ENCODE peak calls at places on chromosomes 13 and 19, in nine cellular contexts. N is Karpas-422, P is RKO, K is body of pancreas, H is left cardiac atrium, B is HS-5, A is NCI-H1694, L is GM23338, R is cardiac muscle cell. E is an unnamed sample.

GRCh38 chr19:48509467-48510194 is 2.0 kb downstream of the LMTK3 start:
- DNase-seq in N (peak), P (peak), K (no peak), H (no peak), B (no peak), A (no peak), L (peak), R (no peak), E (no peak)

GRCh38 chr19:3656073-3656746 is 29.6 kb upstream of the CACTIN start:
- DNase-seq in N (no peak), P (no peak), K (no peak), H (no peak), B (peak), A (no peak), L (no peak), R (peak), E (no peak)

GRCh38 chr19:33461256-33462111 is 60.1 kb downstream of the PEPD start:
- DNase-seq in N (no peak), P (no peak), K (no peak), H (no peak), B (no peak), A (no peak), L (no peak), R (no peak), E (no peak)

GRCh38 chr19:3061214-3062161 is 807 bp downstream of the TLE5 start:
- DNase-seq in N (peak), P (peak), K (no peak), H (peak), B (no peak), A (no peak), L (no peak), R (peak), E (peak)

GRCh38 chr19:3024509-3024869 is 4.6 kb downstream of the TLE2 start:
- DNase-seq in N (no peak), P (no peak), K (no peak), H (no peak), B (no peak), A (no peak), L (no peak), R (no peak), E (peak)

GRCh38 chr19:5018224-5019015 is 49.5 kb downstream of the KDM4B start:
- DNase-seq in N (no peak), P (no peak), K (no peak), H (no peak), B (no peak), A (no peak), L (no peak), R (peak), E (no peak)

GRCh38 chr19:17580470-17581000 is 25.1 kb downstream of the COLGALT1 start:
- DNase-seq in N (no peak), P (no peak), K (no peak), H (no peak), B (no peak), A (no peak), L (peak), R (no peak), E (no peak)

GRCh38 chr13:23928985-23929384 is 31.7 kb upstream of the C1QTNF9B start:
- DNase-seq in N (no peak), P (peak), K (no peak), H (no peak), B (peak), A (no peak), L (no peak), R (peak), E (no peak)

GRCh38 chr19:13972368-13973155 is 20.3 kb downstream of the DCAF15 start:
- DNase-seq in N (no peak), P (no peak), K (no peak), H (no peak), B (no peak), A (no peak), L (no peak), R (no peak), E (no peak)

GRCh38 chr19:55216461-55217198 is 7.3 kb upstream of the PTPRH start:
- DNase-seq in N (peak), P (peak), K (peak), H (peak), B (peak), A (peak), L (peak), R (peak), E (peak)

GRCh38 chr19:19485161-19485997 is 30.0 kb downstream of the TSSK6 start:
- DNase-seq in N (peak), P (no peak), K (no peak), H (no peak), B (no peak), A (no peak), L (no peak), R (peak), E (no peak)

GRCh38 chr13:66618702-66619101 is 611.4 kb downstream of the PCDH9 start:
- DNase-seq in N (peak), P (peak), K (no peak), H (no peak), B (no peak), A (peak), L (peak), R (peak), E (no peak)

GRCh38 chr19:6551607-6552450 is 21.0 kb downstream of the TNFSF9 start:
- DNase-seq in N (peak), P (no peak), K (no peak), H (peak), B (no peak), A (no peak), L (peak), R (peak), E (peak)

GRCh38 chr19:13872695-13873389 is 4.1 kb upstream of the NANOS3 start:
- DNase-seq in N (peak), P (no peak), K (peak), H (peak), B (no peak), A (no peak), L (peak), R (no peak), E (no peak)

E was measured in RPMI8226.